ENCODE peak calls at places on chromosomes 5 and 9, in seven cellular contexts. H is uterus, O is heart right ventricle, C is prostate gland, Y is neuronal stem cell, W is aorta, U is DND-41. X is an unnamed sample. For H3K9me3, the result is how much of the 10 kb centered on the place peaks cover.

GRCh38 chr5:179624841-179625271 is 1.4 kb upstream of the HNRNPH1 start:
- DNase-seq in O (no peak), Y (no peak), U (no peak), H (no peak), W (no peak), C (no peak), X (peak)

GRCh38 chr5:10557747-10558295 is 6.0 kb upstream of the ANKRD33B start:
- DNase-seq in U (no peak), W (no peak), H (peak), O (no peak), C (no peak), Y (no peak), X (no peak)

GRCh38 chr5:64887910-64888309 is 119.2 kb downstream of the CWC27 start:
- DNase-seq in Y (no peak), C (no peak), U (no peak), W (no peak), O (no peak), H (no peak), X (no peak)

GRCh38 chr5:174187481-174187880 is 142.0 kb downstream of the NSG2 start:
- DNase-seq in H (no peak), Y (no peak), U (no peak), O (no peak), C (no peak), W (no peak), X (peak)

GRCh38 chr5:38731461-38731860 is 114.4 kb upstream of the OSMR start:
- DNase-seq in Y (no peak), O (no peak), U (no peak), H (no peak), W (no peak), C (no peak), X (no peak)

GRCh38 chr9:133238851-133239532 is 29.9 kb upstream of the OBP2B start:
- DNase-seq in Y (peak), W (peak), H (peak), O (peak), U (peak), C (no peak), X (peak)

GRCh38 chr9:99172129-99173091 is 49.3 kb downstream of the ALG2 start:
- DNase-seq in C (no peak), W (no peak), Y (no peak), H (no peak), U (no peak), O (no peak), X (no peak)

GRCh38 chr5:36502608-36503007 is 103.8 kb upstream of the SLC1A3 start:
- DNase-seq in U (no peak), Y (no peak), O (no peak), W (no peak), H (no peak), C (peak), X (no peak)

GRCh38 chr9:20508242-20508641 is 114.1 kb downstream of the MLLT3 start:
- DNase-seq in O (no peak), Y (no peak), C (no peak), U (peak), H (no peak), W (no peak), X (no peak)

GRCh38 chr9:100074989-100075388 is 23.8 kb downstream of the ERP44 start:
- DNase-seq in H (no peak), Y (no peak), W (no peak), O (no peak), U (no peak), C (no peak), X (no peak)

GRCh38 chr9:17578911-17579793 is at the start of gene SH3GL2:
- DNase-seq in O (no peak), W (no peak), C (peak), Y (peak), U (no peak), H (peak), X (peak)

GRCh38 chr5:63145167-63145566 is 566.5 kb downstream of the LRRC70 start:
- DNase-seq in O (peak), U (no peak), C (no peak), W (no peak), Y (no peak), H (no peak), X (no peak)

GRCh38 chr5:142874537-142874936 is 104.4 kb downstream of the ARHGAP26 start:
- DNase-seq in U (no peak), O (peak), C (peak), H (peak), W (peak), Y (no peak), X (no peak)

GRCh38 chr5:134029156-134029555 is 24.4 kb upstream of the VDAC1 start:
- DNase-seq in O (no peak), H (no peak), Y (no peak), C (no peak), U (no peak), W (no peak), X (no peak)

GRCh38 chr5:65951330-65951729 is 25.0 kb downstream of the ERBIN start:
- DNase-seq in W (no peak), U (no peak), Y (no peak), O (no peak), H (no peak), C (no peak), X (no peak)
- H3K9me3 ChIP-seq in W (under half), U (under half), Y (under half), O (under half), H (under half), C (under half), X (under half)

DNA sequence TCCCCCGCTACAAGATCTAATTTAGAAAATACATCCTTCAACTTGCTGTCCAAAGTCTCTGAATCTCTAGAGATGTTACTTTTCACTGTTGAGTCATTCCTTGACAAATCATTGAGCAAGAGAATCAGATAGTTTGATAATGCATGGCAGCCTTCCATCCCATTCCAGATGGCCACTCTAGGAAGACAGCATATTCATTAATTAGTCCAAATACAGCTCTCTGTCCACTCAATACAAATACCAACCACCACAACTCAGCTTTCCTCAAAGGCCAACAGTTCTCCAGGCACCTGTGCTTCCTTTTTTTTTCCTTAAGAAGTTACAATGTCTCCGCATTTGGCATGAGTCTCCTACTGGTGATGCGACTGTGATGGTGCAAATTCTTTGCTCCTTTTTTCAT is 72.3 kb downstream of the DROSHA start:
- DNase-seq in Y (no peak), O (no peak), C (no peak), H (no peak), W (no peak), U (no peak), X (no peak)
- H3K9me3 ChIP-seq in Y (under half), O (under half), C (under half), H (under half), W (under half), U (under half), X (under half)

GRCh38 chr9:65430221-65430620 is 145.2 kb upstream of the FOXD4L5 start:
- DNase-seq in W (no peak), C (no peak), U (no peak), H (no peak), O (no peak), Y (no peak), X (no peak)
- H3K9me3 ChIP-seq in W (under half), C (under half), U (under half), H (under half), O (under half), Y (under half), X (half or more)

DNA sequence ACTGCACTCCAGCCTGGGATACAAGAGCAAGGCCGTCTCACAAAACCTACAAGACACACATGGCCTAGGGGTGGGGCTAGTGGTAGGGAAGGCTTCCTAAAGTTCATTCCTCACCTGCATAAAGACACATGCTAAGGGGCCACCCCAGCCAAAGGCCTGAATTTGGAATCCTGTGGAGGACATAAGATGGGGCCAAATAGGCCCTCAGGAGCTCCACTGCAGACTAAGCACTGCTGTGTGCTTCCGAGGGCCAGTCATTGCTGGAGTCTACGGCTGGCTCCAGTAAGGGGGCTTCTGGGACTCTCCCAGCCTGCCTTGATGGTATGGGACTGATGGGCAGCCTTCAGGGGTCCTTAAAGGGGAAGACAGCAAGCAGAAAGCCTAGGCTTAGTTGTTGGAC is 5.7 kb downstream of the NOP16 start:
- DNase-seq in W (no peak), U (no peak), C (no peak), H (no peak), Y (no peak), O (no peak), X (no peak)
- H3K9me3 ChIP-seq in W (under half), U (under half), C (under half), H (under half), Y (under half), O (under half), X (under half)

GRCh38 chr5:45893309-45893708 is 197.1 kb upstream of the HCN1 start:
- DNase-seq in H (no peak), U (no peak), O (no peak), W (no peak), Y (no peak), C (no peak), X (no peak)
- H3K9me3 ChIP-seq in H (under half), U (under half), O (half or more), W (under half), Y (under half), C (under half), X (under half)

GRCh38 chr5:140791111-140791510 is 3.5 kb upstream of the PCDHA2 start:
- DNase-seq in H (no peak), O (no peak), Y (no peak), C (no peak), W (no peak), U (no peak), X (no peak)
- H3K9me3 ChIP-seq in H (under half), O (half or more), Y (under half), C (under half), W (under half), U (under half), X (under half)

GRCh38 chr5:166164211-166164610 is 2127.2 kb upstream of the WWC1 start:
- DNase-seq in Y (no peak), O (no peak), W (no peak), H (no peak), U (no peak), C (no peak), X (no peak)
- H3K9me3 ChIP-seq in Y (under half), O (under half), W (under half), H (under half), U (under half), C (under half), X (under half)

DNA sequence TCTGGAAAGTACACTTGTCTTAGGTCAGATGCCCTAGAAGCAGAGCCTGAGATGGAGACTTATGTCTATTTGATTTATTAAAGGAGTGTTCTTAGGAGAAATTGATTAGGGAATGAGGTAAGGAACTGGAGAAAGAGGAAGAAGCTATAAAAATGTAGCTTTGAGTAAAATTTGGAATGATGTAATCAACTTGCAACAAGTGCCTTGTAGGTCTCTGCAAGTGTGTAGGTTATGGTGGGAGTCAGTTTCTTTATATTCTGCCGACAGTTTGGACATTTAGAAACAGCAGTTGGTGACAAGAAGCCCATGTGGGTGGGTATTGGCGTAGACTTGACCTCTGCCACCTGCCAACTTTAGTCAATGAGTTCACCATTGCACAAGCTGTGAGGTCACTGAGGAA is 986.5 kb downstream of the CDH18 start:
- DNase-seq in W (no peak), C (no peak), Y (no peak), U (no peak), O (no peak), H (no peak), X (no peak)
- H3K9me3 ChIP-seq in W (under half), C (under half), Y (under half), U (under half), O (under half), H (under half), X (under half)

DNA sequence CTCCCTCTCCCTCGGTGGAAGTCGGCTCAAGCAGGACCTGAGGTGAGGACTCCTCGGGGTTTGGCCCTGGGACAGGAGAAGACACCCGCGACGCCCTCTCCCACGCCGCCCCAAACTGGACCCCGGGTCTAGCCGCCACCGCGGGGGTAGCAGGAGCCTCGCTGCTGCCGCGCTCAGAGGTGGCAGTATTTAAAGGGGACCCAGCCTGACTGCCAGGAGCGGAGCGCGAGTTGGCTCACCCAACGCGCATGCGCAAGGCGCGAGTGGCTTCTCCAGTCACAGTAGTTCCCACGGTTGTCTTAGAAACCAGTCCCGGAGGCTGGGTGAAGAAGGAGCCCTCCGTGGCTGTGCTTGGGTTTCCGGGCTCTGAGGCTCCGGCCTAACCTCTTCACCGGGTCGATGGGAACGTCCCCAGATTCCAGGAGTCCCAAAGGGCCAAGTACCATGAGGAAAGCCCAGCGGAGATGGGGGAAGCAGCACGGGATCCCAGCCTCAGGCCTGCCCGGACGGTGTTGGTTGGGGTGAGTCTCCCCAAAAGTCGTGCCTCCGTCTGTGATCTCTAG is 477.8 kb downstream of the SPATA31A7 start:
- DNase-seq in C (no peak), W (no peak), O (no peak), Y (no peak), H (peak), U (no peak), X (peak)
- H3K9me3 ChIP-seq in C (under half), W (under half), O (under half), Y (under half), H (under half), U (under half), X (half or more)

GRCh38 chr5:65961644-65962043 is 35.3 kb downstream of the ERBIN start:
- DNase-seq in O (no peak), Y (no peak), W (no peak), H (no peak), C (no peak), U (no peak), X (no peak)
- H3K9me3 ChIP-seq in O (under half), Y (under half), W (under half), H (under half), C (under half), U (under half), X (under half)

X was measured in H9.